ENCODE peak calls at places on chromosomes 5 and 9, in five cellular contexts. A is iPS DF 6.9; V is upper lobe of left lung; W is CD8-positive, alpha-beta T cell; L is PC-9. C is an unnamed sample.

GRCh38 chr9:129497064-129497836 is 123.7 kb downstream of the C9orf50 start:
- DNase-seq in L (no peak), W (no peak), V (peak), A (no peak), C (no peak)

GRCh38 chr5:145540375-145540774 is 294.8 kb downstream of the PRELID2 start:
- DNase-seq in L (no peak), W (no peak), V (no peak), A (no peak), C (no peak)

GRCh38 chr5:65103674-65104035 is 334.9 kb downstream of the CWC27 start:
- DNase-seq in W (peak), V (no peak), L (no peak), A (no peak), C (no peak)

GRCh38 chr5:179806250-179807045 is at the start of gene MGAT4B:
- DNase-seq in V (peak), W (peak), L (no peak), A (no peak), C (no peak)

GRCh38 chr9:129182625-129183494 is 4.8 kb upstream of the IER5L start:
- DNase-seq in A (no peak), W (no peak), L (no peak), V (no peak), C (no peak)

GRCh38 chr5:59543826-59544442 is 349.6 kb downstream of the PDE4D start:
- DNase-seq in V (no peak), W (no peak), L (peak), A (no peak), C (no peak)

GRCh38 chr9:19375536-19375935 is 4.5 kb downstream of the RPS6 start:
- DNase-seq in A (no peak), V (no peak), L (no peak), W (no peak), C (no peak)

GRCh38 chr9:137485343-137486140 is 26.4 kb upstream of the NSMF start:
- DNase-seq in A (no peak), W (no peak), V (peak), L (no peak), C (no peak)

GRCh38 chr5:6201626-6202025 is 176.7 kb downstream of the MED10 start:
- DNase-seq in V (no peak), L (peak), W (no peak), A (no peak), C (no peak)

GRCh38 chr5:115838885-115839518 is 2.4 kb downstream of the ATG12 start:
- DNase-seq in V (no peak), L (peak), A (no peak), W (peak), C (no peak)

GRCh38 chr5:171363846-171364245 is 23.8 kb upstream of the NPM1 start:
- DNase-seq in W (no peak), L (no peak), V (no peak), A (no peak), C (no peak)

GRCh38 chr5:135246923-135247795 is 151.9 kb downstream of the MACROH2A1 start:
- DNase-seq in L (peak), A (no peak), W (no peak), V (peak), C (peak)

GRCh38 chr9:133787749-133788015 is 49.5 kb upstream of the SARDH start:
- DNase-seq in V (peak), A (no peak), L (no peak), W (no peak), C (no peak)

GRCh38 chr9:125763373-125763772 is 16.2 kb downstream of the PBX3 start:
- DNase-seq in A (no peak), W (no peak), L (no peak), V (no peak), C (no peak)

DNA sequence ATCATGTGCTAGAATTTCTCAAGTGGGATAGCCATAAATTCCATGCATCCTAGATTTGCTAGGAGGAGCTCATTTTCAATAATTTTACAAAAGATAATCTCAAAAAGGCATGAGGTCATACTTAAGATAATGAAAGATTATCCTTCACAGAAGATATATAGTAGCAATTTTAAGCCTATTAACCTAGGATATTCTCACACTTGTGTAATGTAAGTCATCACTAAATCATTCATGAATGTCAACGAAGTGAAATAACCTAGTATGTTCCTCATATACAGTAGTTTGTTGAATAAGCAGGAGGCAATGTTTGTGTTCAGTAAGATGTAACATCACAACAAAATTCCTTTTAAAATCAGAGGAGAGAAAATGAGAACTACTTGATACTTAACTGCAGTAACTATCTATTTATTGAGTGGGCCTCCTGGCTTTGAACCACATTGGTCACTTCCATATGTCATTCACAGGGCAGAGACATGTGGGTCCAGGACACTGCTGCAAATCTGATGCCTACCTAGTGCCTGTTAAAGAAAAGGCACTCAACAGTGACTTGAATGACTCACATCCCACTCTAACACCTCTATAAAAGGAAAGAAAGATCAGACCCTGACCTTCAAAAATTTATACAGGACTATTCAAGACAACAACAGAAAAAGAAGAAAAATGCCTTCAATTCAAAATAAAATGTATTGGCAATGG is 8.2 kb downstream of the LIFR start:
- DNase-seq in W (no peak), L (no peak), A (no peak), V (no peak), C (no peak)
- H3K27ac ChIP-seq in W (no peak), L (no peak), A (no peak), V (peak), C (no peak)

GRCh38 chr5:169942181-169942580 is 38.1 kb downstream of the INSYN2B start:
- DNase-seq in A (no peak), V (no peak), L (no peak), W (no peak), C (no peak)

GRCh38 chr5:169941542-169941941 is 38.8 kb downstream of the INSYN2B start:
- DNase-seq in V (no peak), W (no peak), L (no peak), A (no peak), C (no peak)

GRCh38 chr5:169938439-169938838 is 41.9 kb downstream of the INSYN2B start:
- DNase-seq in A (no peak), W (no peak), L (no peak), V (no peak), C (no peak)

GRCh38 chr5:169944115-169944514 is 36.2 kb downstream of the INSYN2B start:
- DNase-seq in V (no peak), A (no peak), L (no peak), W (no peak), C (no peak)

DNA sequence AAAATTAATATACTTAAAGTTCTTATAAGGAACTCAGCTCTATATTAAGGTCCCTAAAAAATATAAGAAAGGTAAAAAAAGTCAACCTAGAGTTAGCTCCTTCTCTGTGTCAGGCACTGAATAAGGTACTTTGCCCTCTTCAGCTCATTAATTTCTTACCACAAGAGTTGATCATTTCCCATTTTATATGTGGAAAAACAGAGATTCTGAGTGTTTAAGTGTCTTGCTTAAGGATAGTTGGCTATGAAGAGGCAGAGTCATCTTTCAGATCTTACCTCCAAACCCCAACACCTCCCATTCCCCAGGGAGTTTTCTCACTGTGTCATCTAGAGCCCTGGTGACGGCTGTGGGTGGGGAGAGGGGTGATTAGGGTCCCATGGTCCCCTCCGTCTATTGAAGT is 40.6 kb downstream of the INSYN2B start:
- DNase-seq in W (no peak), L (no peak), A (no peak), V (no peak), C (no peak)
- H3K4me3 ChIP-seq in W (no peak), L (no peak), A (no peak), V (no peak), C (no peak)

DNA sequence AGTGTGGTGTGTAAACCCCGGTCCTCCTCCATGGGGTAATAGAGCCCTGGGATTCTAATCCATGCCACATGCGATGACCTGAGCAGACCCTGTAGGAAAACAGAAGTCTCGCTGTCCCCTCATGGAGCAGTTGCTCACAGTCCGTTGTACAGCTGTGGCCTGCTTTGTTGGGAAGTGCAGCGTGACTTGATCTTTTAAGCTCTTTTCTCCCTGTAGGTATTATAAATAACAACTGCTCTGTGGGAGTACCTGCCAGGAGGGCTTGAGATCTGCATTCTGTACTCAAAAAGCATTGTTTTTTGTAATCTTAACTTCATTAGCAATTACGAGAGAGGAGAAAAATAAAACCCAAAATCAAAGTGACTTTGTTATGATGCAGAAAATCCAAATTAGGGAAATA is 17.3 kb downstream of the MEGF10 start:
- DNase-seq in A (no peak), W (no peak), L (no peak), V (no peak), C (no peak)
- H3K27ac ChIP-seq in A (no peak), W (no peak), L (no peak), V (no peak), C (no peak)

DNA sequence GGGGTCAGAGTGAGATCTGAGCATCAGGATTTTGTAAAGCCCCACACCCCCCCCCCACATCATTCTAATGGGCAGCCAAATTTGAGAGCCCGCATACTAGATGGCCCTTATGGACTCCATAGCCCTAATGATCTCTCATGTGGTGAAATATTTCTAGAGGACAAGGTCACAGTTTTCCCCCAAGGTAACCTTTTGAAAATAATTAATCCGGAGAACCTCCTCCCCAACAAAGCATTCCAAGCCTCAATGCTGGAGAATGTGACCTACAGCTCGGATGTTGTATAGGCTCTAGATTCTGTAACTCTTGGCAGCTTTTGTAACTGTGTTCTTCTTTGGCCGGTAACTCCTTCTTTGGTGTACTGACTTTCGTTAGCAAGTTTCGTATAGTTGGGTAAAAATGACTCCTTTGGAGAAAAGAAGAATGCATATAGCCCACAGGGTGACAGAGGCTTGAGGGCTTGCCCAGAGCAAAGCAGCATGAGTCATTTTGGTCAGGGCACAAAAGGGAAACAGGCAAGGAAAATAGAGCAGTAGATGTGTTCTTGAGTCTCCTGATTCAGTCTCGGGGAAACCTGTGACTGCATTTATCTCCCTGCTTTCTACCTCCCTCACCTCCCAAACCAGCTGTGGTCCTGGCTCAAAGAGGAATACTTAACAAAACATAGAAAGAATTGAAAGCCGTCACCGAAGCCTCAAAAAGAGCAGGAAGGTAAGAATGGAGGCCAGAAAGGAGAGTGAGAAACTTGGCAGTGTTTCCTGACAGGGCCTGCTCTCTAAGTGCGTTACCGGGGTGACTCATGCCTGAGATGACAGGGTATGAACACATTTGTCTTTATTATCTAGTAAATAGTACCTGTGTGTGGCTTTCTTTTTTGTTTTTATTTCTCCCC is 6.5 kb upstream of the XPA start:
- DNase-seq in W (no peak), L (peak), A (no peak), V (no peak), C (no peak)
- H3K4me3 ChIP-seq in W (no peak), L (peak), A (no peak), V (no peak), C (no peak)

DNA sequence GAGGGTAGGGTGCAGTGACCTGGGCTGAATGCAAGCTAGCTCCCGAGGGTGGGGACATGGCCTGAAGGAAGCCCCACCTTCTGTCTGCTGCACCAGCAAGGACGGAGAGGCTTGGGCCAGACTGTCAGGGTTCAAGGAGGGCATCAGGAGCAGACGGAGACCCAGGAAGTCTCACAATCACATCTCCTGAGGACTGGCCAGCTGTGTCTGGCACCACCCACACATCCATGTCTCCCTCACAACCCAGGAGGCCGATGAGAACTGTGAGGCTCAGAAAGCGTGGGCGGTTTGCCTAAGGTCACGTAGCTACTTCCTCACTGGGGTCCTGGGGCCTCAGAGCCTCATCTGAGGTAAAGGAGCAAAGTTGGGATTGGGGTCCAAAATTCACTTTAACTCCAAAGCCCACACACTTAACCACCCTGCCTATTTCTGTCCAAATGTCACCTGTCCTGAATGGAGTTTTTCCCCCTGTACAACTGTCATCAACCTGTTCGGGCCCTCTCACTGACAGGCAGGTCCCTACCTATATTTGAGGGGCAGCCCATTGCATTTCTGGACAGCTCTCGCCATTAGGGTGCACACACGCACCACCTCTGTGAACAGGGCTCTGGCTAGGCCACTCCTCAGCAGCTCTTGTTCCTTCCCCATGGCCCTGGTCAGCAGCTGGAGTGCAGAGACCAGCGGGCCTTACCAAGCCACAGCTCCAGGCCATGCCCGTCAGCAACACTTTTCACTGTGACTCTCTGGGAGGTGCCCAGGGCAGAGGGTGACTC is 3.4 kb downstream of the IL13 start:
- DNase-seq in W (no peak), A (no peak), V (no peak), L (no peak), C (no peak)
- H3K27ac ChIP-seq in W (no peak), A (no peak), V (no peak), L (no peak), C (no peak)

DNA sequence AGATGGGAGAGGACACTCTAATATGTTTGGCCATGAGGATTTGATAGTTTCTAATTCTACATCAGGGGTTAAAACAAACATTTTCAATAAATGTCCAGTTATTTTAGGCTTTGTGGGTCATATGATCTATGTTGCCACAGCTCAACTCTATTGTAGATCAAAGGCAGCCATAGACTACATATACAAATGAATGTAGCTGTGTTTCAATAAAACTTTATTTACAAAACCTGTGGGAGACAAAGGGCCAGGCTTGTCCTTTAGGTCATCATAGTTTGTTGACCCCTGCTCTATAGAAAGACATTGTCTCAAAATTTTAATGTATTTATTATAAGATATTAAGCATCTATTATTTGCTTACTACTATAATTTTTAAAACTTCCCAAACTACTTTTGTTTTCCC is 325.4 kb upstream of the MEF2C start:
- DNase-seq in L (no peak), W (no peak), A (no peak), V (no peak), C (no peak)
- H3K4me3 ChIP-seq in L (no peak), W (no peak), A (no peak), V (no peak), C (no peak)

DNA sequence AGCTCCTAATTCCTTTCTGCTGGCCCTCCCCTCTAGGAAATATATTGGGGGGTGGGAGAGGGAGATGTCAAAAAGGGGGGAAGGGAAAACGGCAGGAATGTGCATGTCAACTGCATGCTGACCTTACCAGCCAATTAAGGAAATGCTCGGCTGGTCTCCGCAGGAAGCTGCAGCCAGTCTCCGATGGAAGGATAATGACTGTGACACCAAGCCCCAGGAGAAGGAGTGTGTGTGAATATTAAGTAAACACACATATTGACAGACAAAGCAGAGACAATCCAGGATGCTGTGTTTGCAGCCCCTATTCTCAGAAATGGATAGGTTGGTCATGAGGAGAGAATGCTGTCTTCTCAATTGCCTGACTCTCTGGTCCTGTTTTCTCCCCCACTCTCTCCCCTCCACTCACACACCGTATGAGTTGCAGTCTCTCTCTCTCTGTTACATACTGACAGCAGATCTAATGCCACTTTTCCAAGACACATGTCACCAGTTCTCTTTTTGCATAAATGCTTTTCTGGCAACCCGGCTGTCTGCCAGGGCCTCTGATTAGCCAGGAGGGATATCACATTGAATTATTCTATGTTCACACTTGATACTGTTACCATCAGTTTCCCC is 85.7 kb downstream of the EPB41L4A start:
- DNase-seq in L (no peak), A (no peak), V (no peak), W (no peak), C (no peak)
- H3K27ac ChIP-seq in L (no peak), A (no peak), V (no peak), W (no peak), C (no peak)

C was measured in AG04450.